ENCODE peak calls at places on chromosomes 6 and 20, in five cellular contexts. One of them, this sample, is unnamed.

GRCh38 chr6:21340563-21340962 is 253.0 kb upstream of the SOX4 start:
- DNase-seq in CD8-positive, alpha-beta memory T cell: no peak
- DNase-seq in activated naive CD4-positive, alpha-beta T cell: no peak
- DNase-seq in A549: no peak
- DNase-seq in GM04503: no peak
- DNase-seq in this sample: no peak

GRCh38 chr20:36629719-36630340 is 16.2 kb downstream of the SLA2 start:
- DNase-seq in activated naive CD4-positive, alpha-beta T cell: no peak
- DNase-seq in CD8-positive, alpha-beta memory T cell: peak
- DNase-seq in A549: no peak
- DNase-seq in GM04503: no peak
- DNase-seq in this sample: peak

GRCh38 chr6:87721311-87721710 is 19.3 kb upstream of the AKIRIN2 start:
- DNase-seq in CD8-positive, alpha-beta memory T cell: no peak
- DNase-seq in GM04503: no peak
- DNase-seq in A549: no peak
- DNase-seq in activated naive CD4-positive, alpha-beta T cell: no peak
- DNase-seq in this sample: no peak

GRCh38 chr6:37303891-37304503 is 46.1 kb upstream of the TMEM217 start:
- DNase-seq in CD8-positive, alpha-beta memory T cell: no peak
- DNase-seq in GM04503: no peak
- DNase-seq in activated naive CD4-positive, alpha-beta T cell: no peak
- DNase-seq in A549: peak
- DNase-seq in this sample: no peak

GRCh38 chr6:32154514-32155161 is 697 bp downstream of the PPT2 start:
- DNase-seq in activated naive CD4-positive, alpha-beta T cell: no peak
- DNase-seq in CD8-positive, alpha-beta memory T cell: peak
- DNase-seq in A549: peak
- DNase-seq in GM04503: no peak
- DNase-seq in this sample: peak

GRCh38 chr6:34205466-34205865 is 31.2 kb upstream of the HMGA1 start:
- DNase-seq in activated naive CD4-positive, alpha-beta T cell: no peak
- DNase-seq in GM04503: no peak
- DNase-seq in A549: no peak
- DNase-seq in CD8-positive, alpha-beta memory T cell: no peak
- DNase-seq in this sample: no peak

GRCh38 chr6:8780653-8781052 is 345.3 kb upstream of the SLC35B3 start:
- DNase-seq in GM04503: no peak
- DNase-seq in A549: no peak
- DNase-seq in activated naive CD4-positive, alpha-beta T cell: no peak
- DNase-seq in CD8-positive, alpha-beta memory T cell: no peak
- DNase-seq in this sample: no peak

GRCh38 chr6:148175511-148176188 is 167.0 kb upstream of the SASH1 start:
- DNase-seq in A549: no peak
- DNase-seq in activated naive CD4-positive, alpha-beta T cell: no peak
- DNase-seq in GM04503: no peak
- DNase-seq in CD8-positive, alpha-beta memory T cell: no peak
- DNase-seq in this sample: no peak

GRCh38 chr6:26660096-26660425 is 515 bp upstream of the ZNF322 start:
- DNase-seq in activated naive CD4-positive, alpha-beta T cell: no peak
- DNase-seq in A549: peak
- DNase-seq in GM04503: no peak
- DNase-seq in CD8-positive, alpha-beta memory T cell: no peak
- DNase-seq in this sample: peak

GRCh38 chr20:6519556-6519955 is 247.9 kb upstream of the BMP2 start:
- DNase-seq in GM04503: no peak
- DNase-seq in activated naive CD4-positive, alpha-beta T cell: no peak
- DNase-seq in A549: no peak
- DNase-seq in CD8-positive, alpha-beta memory T cell: no peak
- DNase-seq in this sample: no peak

GRCh38 chr20:52193886-52194545 is 2.4 kb upstream of the ZFP64 start:
- DNase-seq in CD8-positive, alpha-beta memory T cell: no peak
- DNase-seq in A549: no peak
- DNase-seq in activated naive CD4-positive, alpha-beta T cell: no peak
- DNase-seq in GM04503: no peak
- DNase-seq in this sample: no peak

GRCh38 chr20:53331151-53331973 is 262.3 kb downstream of the ZNF217 start:
- DNase-seq in activated naive CD4-positive, alpha-beta T cell: no peak
- DNase-seq in A549: no peak
- DNase-seq in CD8-positive, alpha-beta memory T cell: no peak
- DNase-seq in GM04503: peak
- DNase-seq in this sample: no peak

GRCh38 chr20:61844621-61845020 is 221.1 kb downstream of the TAF4 start:
- DNase-seq in A549: no peak
- DNase-seq in CD8-positive, alpha-beta memory T cell: no peak
- DNase-seq in GM04503: no peak
- DNase-seq in activated naive CD4-positive, alpha-beta T cell: no peak
- DNase-seq in this sample: no peak

GRCh38 chr6:22892452-22892851 is 323.1 kb downstream of the HDGFL1 start:
- DNase-seq in activated naive CD4-positive, alpha-beta T cell: no peak
- DNase-seq in GM04503: peak
- DNase-seq in A549: peak
- DNase-seq in CD8-positive, alpha-beta memory T cell: no peak
- DNase-seq in this sample: no peak

GRCh38 chr6:53651764-53652401 is 13.7 kb downstream of the KLHL31 start:
- DNase-seq in GM04503: no peak
- DNase-seq in A549: peak
- DNase-seq in CD8-positive, alpha-beta memory T cell: peak
- DNase-seq in activated naive CD4-positive, alpha-beta T cell: peak
- DNase-seq in this sample: peak

GRCh38 chr6:147564556-147564955 is 56.1 kb downstream of the SAMD5 start:
- DNase-seq in GM04503: no peak
- DNase-seq in activated naive CD4-positive, alpha-beta T cell: no peak
- DNase-seq in A549: no peak
- DNase-seq in CD8-positive, alpha-beta memory T cell: no peak
- DNase-seq in this sample: no peak

GRCh38 chr6:136701011-136701410 is 91.3 kb downstream of the MAP3K5 start:
- DNase-seq in activated naive CD4-positive, alpha-beta T cell: no peak
- DNase-seq in GM04503: no peak
- DNase-seq in CD8-positive, alpha-beta memory T cell: no peak
- DNase-seq in A549: no peak
- DNase-seq in this sample: no peak

GRCh38 chr6:37794825-37795224 is 24.7 kb upstream of the ZFAND3 start:
- DNase-seq in GM04503: peak
- DNase-seq in CD8-positive, alpha-beta memory T cell: no peak
- DNase-seq in activated naive CD4-positive, alpha-beta T cell: no peak
- DNase-seq in A549: no peak
- DNase-seq in this sample: no peak

GRCh38 chr6:105091140-105091829 is 88.5 kb downstream of the POPDC3 start:
- DNase-seq in GM04503: no peak
- DNase-seq in activated naive CD4-positive, alpha-beta T cell: no peak
- DNase-seq in CD8-positive, alpha-beta memory T cell: no peak
- DNase-seq in A549: no peak
- DNase-seq in this sample: no peak

GRCh38 chr6:1612902-1613301 is 3.2 kb downstream of the FOXC1 start:
- DNase-seq in GM04503: no peak
- DNase-seq in activated naive CD4-positive, alpha-beta T cell: no peak
- DNase-seq in CD8-positive, alpha-beta memory T cell: no peak
- DNase-seq in A549: no peak
- DNase-seq in this sample: no peak

GRCh38 chr6:37714836-37715425 is 17.2 kb upstream of the MDGA1 start:
- DNase-seq in GM04503: no peak
- DNase-seq in CD8-positive, alpha-beta memory T cell: no peak
- DNase-seq in A549: no peak
- DNase-seq in activated naive CD4-positive, alpha-beta T cell: no peak
- DNase-seq in this sample: no peak

GRCh38 chr20:52192296-52193007 is 873 bp upstream of the ZFP64 start:
- DNase-seq in CD8-positive, alpha-beta memory T cell: no peak
- DNase-seq in GM04503: peak
- DNase-seq in activated naive CD4-positive, alpha-beta T cell: no peak
- DNase-seq in A549: peak
- DNase-seq in this sample: no peak

GRCh38 chr20:50517817-50518154 is 7.6 kb downstream of the PTPN1 start:
- DNase-seq in activated naive CD4-positive, alpha-beta T cell: no peak
- DNase-seq in CD8-positive, alpha-beta memory T cell: no peak
- DNase-seq in GM04503: no peak
- DNase-seq in A549: no peak
- DNase-seq in this sample: peak

GRCh38 chr6:46953921-46954320 is 32.2 kb upstream of the ADGRF5 start:
- DNase-seq in GM04503: no peak
- DNase-seq in CD8-positive, alpha-beta memory T cell: no peak
- DNase-seq in activated naive CD4-positive, alpha-beta T cell: no peak
- DNase-seq in A549: no peak
- DNase-seq in this sample: no peak

GRCh38 chr6:125138083-125138482 is 15.5 kb upstream of the TPD52L1 start:
- DNase-seq in A549: no peak
- DNase-seq in GM04503: no peak
- DNase-seq in CD8-positive, alpha-beta memory T cell: no peak
- DNase-seq in activated naive CD4-positive, alpha-beta T cell: no peak
- DNase-seq in this sample: no peak

GRCh38 chr20:25859649-25860530 is 163.2 kb upstream of the ZNF337 start:
- DNase-seq in activated naive CD4-positive, alpha-beta T cell: peak
- DNase-seq in CD8-positive, alpha-beta memory T cell: peak
- DNase-seq in A549: no peak
- DNase-seq in GM04503: no peak
- DNase-seq in this sample: peak

GRCh38 chr6:44250718-44251123 is 3.8 kb downstream of the HSP90AB1 start:
- DNase-seq in A549: no peak
- DNase-seq in CD8-positive, alpha-beta memory T cell: no peak
- DNase-seq in GM04503: no peak
- DNase-seq in activated naive CD4-positive, alpha-beta T cell: no peak
- DNase-seq in this sample: no peak

GRCh38 chr6:142918339-142919042 is 26.5 kb downstream of the HIVEP2 start:
- DNase-seq in GM04503: no peak
- DNase-seq in CD8-positive, alpha-beta memory T cell: no peak
- DNase-seq in activated naive CD4-positive, alpha-beta T cell: no peak
- DNase-seq in A549: no peak
- DNase-seq in this sample: no peak

GRCh38 chr6:14141531-14141930 is 24.0 kb downstream of the CD83 start:
- DNase-seq in A549: no peak
- DNase-seq in activated naive CD4-positive, alpha-beta T cell: no peak
- DNase-seq in GM04503: no peak
- DNase-seq in CD8-positive, alpha-beta memory T cell: no peak
- DNase-seq in this sample: no peak

GRCh38 chr6:149508485-149508884 is 23.7 kb upstream of the ZC3H12D start:
- DNase-seq in A549: no peak
- DNase-seq in GM04503: no peak
- DNase-seq in CD8-positive, alpha-beta memory T cell: peak
- DNase-seq in activated naive CD4-positive, alpha-beta T cell: no peak
- DNase-seq in this sample: peak

GRCh38 chr6:112409311-112409710 is 62.2 kb downstream of the RFPL4B start:
- DNase-seq in A549: no peak
- DNase-seq in CD8-positive, alpha-beta memory T cell: no peak
- DNase-seq in activated naive CD4-positive, alpha-beta T cell: no peak
- DNase-seq in GM04503: no peak
- DNase-seq in this sample: no peak

GRCh38 chr6:75719133-75719532 is 29.9 kb upstream of the MYO6 start:
- DNase-seq in CD8-positive, alpha-beta memory T cell: no peak
- DNase-seq in activated naive CD4-positive, alpha-beta T cell: no peak
- DNase-seq in A549: no peak
- DNase-seq in GM04503: no peak
- DNase-seq in this sample: no peak